ENCODE peak calls at places on chromosome 1, in ten cellular contexts. One of them, this sample, is unnamed.

GRCh38 chr1:173554541-173555250 is 48.2 kb downstream of the SLC9C2 start:
- DNase-seq in caudate nucleus: no peak
- DNase-seq in iris pigment epithelial cell: peak
- DNase-seq in NB4: no peak
- DNase-seq in activated CD4-positive, CD25-positive, alpha-beta regulatory T cell: no peak
- DNase-seq in lung: no peak
- DNase-seq in SHP77: no peak
- DNase-seq in tibial nerve: no peak
- DNase-seq in Calu3: peak
- DNase-seq in ovary: no peak
- DNase-seq in this sample: no peak

GRCh38 chr1:82177190-82177589 is 376.5 kb downstream of the ADGRL2 start:
- DNase-seq in caudate nucleus: no peak
- DNase-seq in iris pigment epithelial cell: peak
- DNase-seq in SHP77: no peak
- DNase-seq in ovary: no peak
- DNase-seq in NB4: no peak
- DNase-seq in lung: no peak
- DNase-seq in Calu3: no peak
- DNase-seq in tibial nerve: no peak
- DNase-seq in activated CD4-positive, CD25-positive, alpha-beta regulatory T cell: no peak
- DNase-seq in this sample: no peak

GRCh38 chr1:113125469-113125868 is 52.5 kb downstream of the LRIG2 start:
- DNase-seq in iris pigment epithelial cell: no peak
- DNase-seq in SHP77: no peak
- DNase-seq in ovary: no peak
- DNase-seq in activated CD4-positive, CD25-positive, alpha-beta regulatory T cell: no peak
- DNase-seq in Calu3: no peak
- DNase-seq in tibial nerve: no peak
- DNase-seq in NB4: no peak
- DNase-seq in caudate nucleus: no peak
- DNase-seq in lung: no peak
- DNase-seq in this sample: no peak

GRCh38 chr1:163472267-163472666 is 150.5 kb downstream of the NUF2 start:
- DNase-seq in Calu3: no peak
- DNase-seq in tibial nerve: no peak
- DNase-seq in caudate nucleus: no peak
- DNase-seq in lung: no peak
- DNase-seq in SHP77: peak
- DNase-seq in activated CD4-positive, CD25-positive, alpha-beta regulatory T cell: no peak
- DNase-seq in NB4: no peak
- DNase-seq in ovary: no peak
- DNase-seq in iris pigment epithelial cell: peak
- DNase-seq in this sample: no peak

GRCh38 chr1:218439541-218440295 is 94.6 kb downstream of the TGFB2 start:
- DNase-seq in iris pigment epithelial cell: peak
- DNase-seq in Calu3: no peak
- DNase-seq in lung: no peak
- DNase-seq in caudate nucleus: peak
- DNase-seq in SHP77: no peak
- DNase-seq in NB4: no peak
- DNase-seq in tibial nerve: no peak
- DNase-seq in ovary: no peak
- DNase-seq in activated CD4-positive, CD25-positive, alpha-beta regulatory T cell: no peak
- DNase-seq in this sample: peak

GRCh38 chr1:41582851-41583657 is 98.6 kb upstream of the EDN2 start:
- DNase-seq in SHP77: no peak
- DNase-seq in lung: no peak
- DNase-seq in caudate nucleus: no peak
- DNase-seq in Calu3: no peak
- DNase-seq in NB4: no peak
- DNase-seq in tibial nerve: no peak
- DNase-seq in iris pigment epithelial cell: no peak
- DNase-seq in activated CD4-positive, CD25-positive, alpha-beta regulatory T cell: no peak
- DNase-seq in ovary: no peak
- DNase-seq in this sample: no peak

GRCh38 chr1:227901906-227902640 is 45.7 kb downstream of the WNT9A start:
- DNase-seq in ovary: no peak
- DNase-seq in iris pigment epithelial cell: peak
- DNase-seq in activated CD4-positive, CD25-positive, alpha-beta regulatory T cell: no peak
- DNase-seq in NB4: no peak
- DNase-seq in tibial nerve: no peak
- DNase-seq in lung: no peak
- DNase-seq in Calu3: no peak
- DNase-seq in SHP77: no peak
- DNase-seq in caudate nucleus: no peak
- DNase-seq in this sample: no peak

GRCh38 chr1:27521336-27522147 is 31.6 kb upstream of the WASF2 start:
- DNase-seq in ovary: no peak
- DNase-seq in iris pigment epithelial cell: no peak
- DNase-seq in caudate nucleus: peak
- DNase-seq in SHP77: peak
- DNase-seq in tibial nerve: no peak
- DNase-seq in lung: no peak
- DNase-seq in NB4: no peak
- DNase-seq in Calu3: no peak
- DNase-seq in activated CD4-positive, CD25-positive, alpha-beta regulatory T cell: peak
- DNase-seq in this sample: peak

GRCh38 chr1:26994772-26995625 is 1.5 kb downstream of the TRNP1 start:
- DNase-seq in NB4: no peak
- DNase-seq in tibial nerve: no peak
- DNase-seq in lung: no peak
- DNase-seq in iris pigment epithelial cell: no peak
- DNase-seq in SHP77: no peak
- DNase-seq in activated CD4-positive, CD25-positive, alpha-beta regulatory T cell: no peak
- DNase-seq in ovary: no peak
- DNase-seq in caudate nucleus: peak
- DNase-seq in Calu3: no peak
- DNase-seq in this sample: no peak

GRCh38 chr1:26408604-26409003 is 2.0 kb upstream of the LIN28A start:
- DNase-seq in Calu3: peak
- DNase-seq in NB4: peak
- DNase-seq in caudate nucleus: peak
- DNase-seq in lung: peak
- DNase-seq in ovary: peak
- DNase-seq in activated CD4-positive, CD25-positive, alpha-beta regulatory T cell: peak
- DNase-seq in iris pigment epithelial cell: peak
- DNase-seq in SHP77: no peak
- DNase-seq in tibial nerve: peak
- DNase-seq in this sample: no peak

GRCh38 chr1:7432896-7433380 is 338.2 kb upstream of the VAMP3 start:
- DNase-seq in iris pigment epithelial cell: no peak
- DNase-seq in lung: no peak
- DNase-seq in NB4: no peak
- DNase-seq in activated CD4-positive, CD25-positive, alpha-beta regulatory T cell: no peak
- DNase-seq in SHP77: no peak
- DNase-seq in ovary: no peak
- DNase-seq in tibial nerve: no peak
- DNase-seq in caudate nucleus: no peak
- DNase-seq in Calu3: no peak
- DNase-seq in this sample: no peak

GRCh38 chr1:32388641-32389040 is 5.6 kb downstream of the BSDC1 start:
- DNase-seq in SHP77: no peak
- DNase-seq in Calu3: no peak
- DNase-seq in activated CD4-positive, CD25-positive, alpha-beta regulatory T cell: no peak
- DNase-seq in lung: no peak
- DNase-seq in NB4: no peak
- DNase-seq in caudate nucleus: no peak
- DNase-seq in tibial nerve: no peak
- DNase-seq in iris pigment epithelial cell: no peak
- DNase-seq in ovary: no peak
- DNase-seq in this sample: no peak

GRCh38 chr1:106768077-106768476 is 288.4 kb upstream of the PRMT6 start:
- DNase-seq in activated CD4-positive, CD25-positive, alpha-beta regulatory T cell: no peak
- DNase-seq in ovary: no peak
- DNase-seq in iris pigment epithelial cell: no peak
- DNase-seq in lung: no peak
- DNase-seq in tibial nerve: no peak
- DNase-seq in NB4: no peak
- DNase-seq in Calu3: peak
- DNase-seq in SHP77: no peak
- DNase-seq in caudate nucleus: no peak
- DNase-seq in this sample: no peak

GRCh38 chr1:200885564-200886402 is 8.9 kb upstream of the INAVA start:
- DNase-seq in ovary: no peak
- DNase-seq in tibial nerve: no peak
- DNase-seq in Calu3: no peak
- DNase-seq in iris pigment epithelial cell: no peak
- DNase-seq in activated CD4-positive, CD25-positive, alpha-beta regulatory T cell: no peak
- DNase-seq in caudate nucleus: no peak
- DNase-seq in SHP77: no peak
- DNase-seq in NB4: no peak
- DNase-seq in lung: no peak
- DNase-seq in this sample: no peak

GRCh38 chr1:159923203-159924024 is 1.9 kb downstream of the TAGLN2 start:
- DNase-seq in lung: peak
- DNase-seq in caudate nucleus: no peak
- DNase-seq in Calu3: peak
- DNase-seq in SHP77: peak
- DNase-seq in tibial nerve: peak
- DNase-seq in iris pigment epithelial cell: peak
- DNase-seq in ovary: peak
- DNase-seq in activated CD4-positive, CD25-positive, alpha-beta regulatory T cell: peak
- DNase-seq in NB4: peak
- DNase-seq in this sample: no peak

GRCh38 chr1:84899969-84900368 is 7.0 kb upstream of the LPAR3 start:
- DNase-seq in ovary: no peak
- DNase-seq in tibial nerve: no peak
- DNase-seq in Calu3: no peak
- DNase-seq in iris pigment epithelial cell: no peak
- DNase-seq in activated CD4-positive, CD25-positive, alpha-beta regulatory T cell: no peak
- DNase-seq in SHP77: no peak
- DNase-seq in caudate nucleus: no peak
- DNase-seq in lung: no peak
- DNase-seq in NB4: no peak
- DNase-seq in this sample: no peak

GRCh38 chr1:116853680-116854191 is 56.0 kb upstream of the PTGFRN start:
- DNase-seq in SHP77: peak
- DNase-seq in NB4: peak
- DNase-seq in caudate nucleus: no peak
- DNase-seq in lung: no peak
- DNase-seq in iris pigment epithelial cell: peak
- DNase-seq in Calu3: peak
- DNase-seq in ovary: no peak
- DNase-seq in tibial nerve: no peak
- DNase-seq in activated CD4-positive, CD25-positive, alpha-beta regulatory T cell: no peak
- DNase-seq in this sample: no peak

GRCh38 chr1:107862064-107862463 is 102.9 kb downstream of the VAV3 start:
- DNase-seq in ovary: no peak
- DNase-seq in NB4: peak
- DNase-seq in tibial nerve: no peak
- DNase-seq in iris pigment epithelial cell: peak
- DNase-seq in SHP77: no peak
- DNase-seq in activated CD4-positive, CD25-positive, alpha-beta regulatory T cell: no peak
- DNase-seq in lung: no peak
- DNase-seq in Calu3: no peak
- DNase-seq in caudate nucleus: no peak
- DNase-seq in this sample: no peak

GRCh38 chr1:172449585-172450523 is 6.0 kb upstream of the PIGC start:
- DNase-seq in activated CD4-positive, CD25-positive, alpha-beta regulatory T cell: no peak
- DNase-seq in ovary: peak
- DNase-seq in SHP77: peak
- DNase-seq in iris pigment epithelial cell: peak
- DNase-seq in NB4: peak
- DNase-seq in caudate nucleus: peak
- DNase-seq in tibial nerve: peak
- DNase-seq in Calu3: peak
- DNase-seq in lung: peak
- DNase-seq in this sample: no peak

GRCh38 chr1:79549191-79549590 is 542.7 kb upstream of the ADGRL4 start:
- DNase-seq in activated CD4-positive, CD25-positive, alpha-beta regulatory T cell: no peak
- DNase-seq in caudate nucleus: no peak
- DNase-seq in Calu3: no peak
- DNase-seq in SHP77: no peak
- DNase-seq in tibial nerve: no peak
- DNase-seq in ovary: no peak
- DNase-seq in NB4: no peak
- DNase-seq in lung: no peak
- DNase-seq in iris pigment epithelial cell: no peak
- DNase-seq in this sample: no peak